ENCODE peak calls at places on chromosome 21, in four cellular contexts. K is HepG2, T is H1, Z is K562. E is an unnamed sample.

GRCh38 chr21:16084776-16085364 is 355.1 kb downstream of the USP25 start:
- DNase-seq in Z (no peak), K (no peak), T (no peak), E (no peak)

GRCh38 chr21:25963186-25963585 is 207.4 kb downstream of the APP start:
- DNase-seq in T (no peak), K (no peak), Z (no peak), E (no peak)

GRCh38 chr21:41620541-41620940 is 112.6 kb upstream of the TMPRSS2 start:
- DNase-seq in K (no peak), T (no peak), Z (no peak), E (no peak)

GRCh38 chr21:18764720-18765119 is 361.1 kb upstream of the TMPRSS15 start:
- DNase-seq in K (no peak), T (no peak), Z (no peak), E (no peak)

GRCh38 chr21:39105341-39105765 is 77.9 kb downstream of the PSMG1 start:
- DNase-seq in T (no peak), K (peak; percentile 76), Z (no peak), E (no peak)

GRCh38 chr21:37945036-37945435 is 28.8 kb upstream of the KCNJ6 start:
- DNase-seq in Z (no peak), T (no peak), K (no peak), E (no peak)

GRCh38 chr21:37155216-37155615 is 82.2 kb downstream of the TTC3 start:
- DNase-seq in Z (no peak), K (no peak), T (no peak), E (no peak)

GRCh38 chr21:14918542-14918941 is 146.3 kb downstream of the NRIP1 start:
- DNase-seq in K (no peak), Z (no peak), T (no peak), E (no peak)

GRCh38 chr21:39531777-39532333 is 80.1 kb downstream of the SH3BGR start:
- DNase-seq in K (no peak), T (no peak), Z (no peak), E (no peak)

GRCh38 chr21:46116846-46117585 is 19.1 kb downstream of the COL6A2 start:
- DNase-seq in T (peak; percentile 41), K (no peak), Z (no peak), E (peak; percentile 5)

GRCh38 chr21:15140321-15141019 is 75.7 kb upstream of the NRIP1 start:
- DNase-seq in Z (no peak), T (no peak), K (peak; percentile 99), E (no peak)

GRCh38 chr21:46509760-46510159 is 51.1 kb downstream of the DIP2A start:
- DNase-seq in K (peak; percentile 87), T (no peak), Z (no peak), E (no peak)

GRCh38 chr21:14583629-14584251 is 37.6 kb upstream of the SAMSN1 start:
- DNase-seq in Z (peak; percentile 20), T (no peak), K (no peak), E (no peak)

GRCh38 chr21:41460578-41461527 is 34.8 kb downstream of the MX1 start:
- DNase-seq in Z (peak; percentile 60), T (peak; percentile 70), K (peak; percentile 54), E (peak; percentile 70)

GRCh38 chr21:29656504-29657227 is 283.1 kb downstream of the GRIK1 start:
- DNase-seq in T (no peak), K (no peak), Z (peak; percentile 87), E (no peak)

GRCh38 chr21:42666023-42666747 is 12.8 kb downstream of the PDE9A start:
- DNase-seq in K (no peak), Z (peak; percentile 92), T (peak; percentile 86), E (peak; percentile 53)

GRCh38 chr21:44255519-44255981 is 6.1 kb downstream of the DNMT3L start:
- DNase-seq in K (no peak), T (no peak), Z (peak; percentile 10), E (peak; percentile 8)

GRCh38 chr21:18493420-18493819 is 89.8 kb upstream of the TMPRSS15 start:
- DNase-seq in T (no peak), Z (no peak), K (no peak), E (no peak)

GRCh38 chr21:39511102-39511501 is 59.3 kb downstream of the SH3BGR start:
- DNase-seq in K (no peak), Z (no peak), T (no peak), E (no peak)

GRCh38 chr21:37195649-37196048 is 71.5 kb downstream of the VPS26C start:
- DNase-seq in Z (no peak), K (no peak), T (no peak), E (no peak)

DNA sequence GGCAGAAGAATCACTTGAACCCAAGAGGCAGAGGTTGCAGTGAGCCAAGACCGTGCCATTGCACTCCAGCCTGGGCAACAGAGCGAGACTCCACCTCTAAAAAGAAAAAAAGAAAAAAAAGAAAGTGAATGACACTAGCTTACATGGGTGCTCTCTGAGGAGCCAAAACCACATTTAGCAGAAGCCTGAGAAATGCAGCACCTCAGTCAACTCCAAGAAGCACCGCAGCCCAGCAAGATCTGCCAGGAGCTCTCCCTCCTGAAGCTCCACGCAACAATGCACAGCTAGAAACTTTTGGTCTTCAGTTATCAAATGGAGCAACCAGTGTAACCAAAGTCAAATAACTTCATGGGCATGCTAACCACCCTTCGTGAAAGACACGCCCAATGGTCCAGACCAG is 229.1 kb downstream of the SETD4 start:
- DNase-seq in K (no peak), T (no peak), Z (no peak), E (no peak)
- TF ChIP-seq ATF2 in K (no peak), T (no peak), Z (no peak), E (no peak)

DNA sequence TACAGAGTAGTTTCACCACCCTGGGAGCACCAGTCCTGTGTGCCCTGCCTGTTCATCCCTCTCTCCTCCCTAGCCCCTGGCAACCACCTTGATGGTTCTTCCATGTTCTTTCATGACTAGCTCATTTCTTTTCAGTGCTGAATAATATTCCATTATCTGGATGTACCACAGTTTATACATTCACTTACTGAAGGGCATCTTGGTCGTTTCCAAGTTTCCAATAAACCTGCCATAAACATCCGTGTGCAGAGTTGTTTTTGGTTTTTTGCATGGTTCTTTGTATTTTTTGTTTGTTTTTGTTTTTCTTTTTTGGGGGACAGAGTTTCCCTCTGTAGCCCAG is 13.9 kb downstream of the TIAM1 start:
- DNase-seq in Z (no peak), T (no peak), K (no peak), E (no peak)
- TF ChIP-seq SP1 in Z (no peak), T (no peak), K (no peak), E (no peak)

GRCh38 chr21:33643658-33644311 is 1.5 kb downstream of the ITSN1 start:
- DNase-seq in K (peak; percentile 26), Z (no peak), T (no peak), E (no peak)
- TF ChIP-seq JUN in K (no peak), Z (no peak), T (no peak), E (no peak)

GRCh38 chr21:35335951-35336446 is 286.9 kb upstream of the RUNX1 start:
- DNase-seq in T (no peak), K (no peak), Z (no peak), E (no peak)

GRCh38 chr21:35337573-35337972 is 288.5 kb upstream of the RUNX1 start:
- DNase-seq in Z (no peak), T (no peak), K (no peak), E (no peak)

GRCh38 chr21:35333831-35334593 is 284.9 kb upstream of the RUNX1 start:
- DNase-seq in K (no peak), T (no peak), Z (no peak), E (no peak)

GRCh38 chr21:35338281-35338680 is 289.2 kb upstream of the RUNX1 start:
- DNase-seq in Z (no peak), K (no peak), T (no peak), E (no peak)

GRCh38 chr21:35336534-35336933 is 287.4 kb upstream of the RUNX1 start:
- DNase-seq in Z (peak; percentile 45), K (no peak), T (no peak), E (no peak)
- TF ChIP-seq ATF2 in Z (no peak), K (no peak), T (no peak), E (no peak)

GRCh38 chr21:28561772-28562171 is 430.9 kb downstream of the LTN1 start:
- DNase-seq in K (no peak), Z (no peak), T (no peak), E (no peak)
- TF ChIP-seq SP1 in K (no peak), Z (no peak), T (no peak), E (no peak)

E was measured in WTC11.